ENCODE peak calls at places on chromosomes 7 and 10, in five cellular contexts. One of them, this sample, is unnamed. For H3K4me1, the result is how much of the 10 kb centered on the place peaks cover.

GRCh38 chr10:18830277-18830676 is 171.0 kb downstream of the ARL5B start:
- DNase-seq in lower lobe of right lung: no peak
- DNase-seq in tibial artery: no peak
- DNase-seq in esophagus squamous epithelium: no peak
- DNase-seq in transverse colon: no peak
- DNase-seq in this sample: no peak

GRCh38 chr7:6631605-6632004 is 5.5 kb upstream of the ZNF316 start:
- DNase-seq in esophagus squamous epithelium: no peak
- DNase-seq in lower lobe of right lung: no peak
- DNase-seq in transverse colon: no peak
- DNase-seq in tibial artery: no peak
- DNase-seq in this sample: no peak

GRCh38 chr10:89633484-89633883 is 11.6 kb downstream of the PANK1 start:
- DNase-seq in esophagus squamous epithelium: no peak
- DNase-seq in lower lobe of right lung: no peak
- DNase-seq in tibial artery: no peak
- DNase-seq in transverse colon: no peak
- DNase-seq in this sample: no peak

GRCh38 chr7:142790056-142790455 is 19.3 kb downstream of the PRSS2 start:
- DNase-seq in lower lobe of right lung: no peak
- DNase-seq in esophagus squamous epithelium: no peak
- DNase-seq in tibial artery: no peak
- DNase-seq in transverse colon: no peak
- DNase-seq in this sample: no peak

GRCh38 chr10:101837753-101838152 is 5.8 kb downstream of the KCNIP2 start:
- DNase-seq in lower lobe of right lung: no peak
- DNase-seq in tibial artery: no peak
- DNase-seq in esophagus squamous epithelium: no peak
- DNase-seq in transverse colon: no peak
- DNase-seq in this sample: no peak

GRCh38 chr10:131728829-131729228 is 172.0 kb upstream of the PPP2R2D start:
- DNase-seq in esophagus squamous epithelium: no peak
- DNase-seq in tibial artery: no peak
- DNase-seq in transverse colon: no peak
- DNase-seq in lower lobe of right lung: no peak
- DNase-seq in this sample: no peak

GRCh38 chr10:126065751-126066150 is 169.4 kb downstream of the FANK1 start:
- DNase-seq in tibial artery: no peak
- DNase-seq in transverse colon: no peak
- DNase-seq in lower lobe of right lung: no peak
- DNase-seq in esophagus squamous epithelium: no peak
- DNase-seq in this sample: no peak

GRCh38 chr10:103888113-103888841 is 29.7 kb downstream of the STN1 start:
- DNase-seq in lower lobe of right lung: no peak
- DNase-seq in transverse colon: peak
- DNase-seq in esophagus squamous epithelium: no peak
- DNase-seq in tibial artery: peak
- DNase-seq in this sample: peak

GRCh38 chr7:27142562-27143021 is 889 bp downstream of the HOXA5 start:
- DNase-seq in transverse colon: no peak
- DNase-seq in lower lobe of right lung: no peak
- DNase-seq in tibial artery: peak
- DNase-seq in esophagus squamous epithelium: no peak
- DNase-seq in this sample: no peak

GRCh38 chr7:99027841-99028240 is 116.1 kb downstream of the SMURF1 start:
- DNase-seq in lower lobe of right lung: no peak
- DNase-seq in tibial artery: peak
- DNase-seq in transverse colon: no peak
- DNase-seq in esophagus squamous epithelium: no peak
- DNase-seq in this sample: no peak

GRCh38 chr7:99030145-99030856 is 113.6 kb downstream of the SMURF1 start:
- DNase-seq in lower lobe of right lung: no peak
- DNase-seq in tibial artery: peak
- DNase-seq in transverse colon: no peak
- DNase-seq in esophagus squamous epithelium: no peak
- DNase-seq in this sample: no peak

GRCh38 chr7:99029481-99030144 is 114.3 kb downstream of the SMURF1 start:
- DNase-seq in esophagus squamous epithelium: no peak
- DNase-seq in tibial artery: peak
- DNase-seq in transverse colon: no peak
- DNase-seq in lower lobe of right lung: no peak
- DNase-seq in this sample: no peak

GRCh38 chr7:99028261-99028971 is 115.5 kb downstream of the SMURF1 start:
- DNase-seq in lower lobe of right lung: no peak
- DNase-seq in transverse colon: no peak
- DNase-seq in esophagus squamous epithelium: no peak
- DNase-seq in tibial artery: no peak
- DNase-seq in this sample: no peak

DNA sequence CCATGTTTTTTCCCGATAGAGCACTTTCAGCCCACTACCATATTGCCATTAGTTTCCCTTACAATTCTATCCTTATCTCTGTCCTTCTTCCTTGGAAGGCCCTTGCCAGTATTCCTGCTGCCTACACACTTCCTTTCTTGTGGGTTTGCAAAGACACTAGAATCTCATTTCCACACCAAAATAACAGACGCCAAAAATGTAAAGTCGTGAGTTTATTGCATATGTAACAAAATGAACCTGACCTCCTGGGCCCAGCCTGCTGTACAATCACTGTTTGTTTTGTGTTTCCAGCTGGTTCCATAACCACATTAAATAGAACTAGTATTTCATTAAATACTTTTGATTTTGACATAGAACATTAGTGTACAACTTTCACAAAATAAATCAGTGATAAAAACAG is 116.7 kb downstream of the SMURF1 start:
- DNase-seq in transverse colon: no peak
- DNase-seq in lower lobe of right lung: no peak
- DNase-seq in tibial artery: no peak
- DNase-seq in esophagus squamous epithelium: no peak
- DNase-seq in this sample: no peak
- TF ChIP-seq CTCF in transverse colon: no peak
- TF ChIP-seq CTCF in lower lobe of right lung: no peak
- TF ChIP-seq CTCF in tibial artery: no peak
- TF ChIP-seq CTCF in esophagus squamous epithelium: no peak
- TF ChIP-seq CTCF in this sample: no peak

DNA sequence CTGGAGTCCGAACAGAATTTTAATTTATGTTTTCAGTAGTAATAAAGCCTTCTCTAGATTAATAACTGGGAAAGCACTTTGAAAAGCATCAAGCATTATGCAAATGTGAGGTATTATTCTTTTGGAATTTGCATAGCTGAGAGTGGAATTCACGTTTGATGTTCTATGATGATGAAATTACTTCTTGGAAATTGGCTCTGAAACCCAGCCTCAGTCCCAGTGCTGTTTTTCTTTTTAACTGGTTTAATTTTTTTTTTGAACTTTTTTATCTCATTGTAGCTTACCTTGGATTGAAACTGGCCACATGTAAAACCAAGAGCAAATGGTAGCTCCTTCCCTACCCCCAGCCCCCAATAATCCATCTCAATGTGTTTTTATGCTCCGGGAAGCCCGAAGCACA is 1.2 kb downstream of the TBXAS1 start:
- DNase-seq in tibial artery: no peak
- DNase-seq in transverse colon: no peak
- DNase-seq in esophagus squamous epithelium: no peak
- DNase-seq in lower lobe of right lung: no peak
- DNase-seq in this sample: no peak
- H3K4me3 ChIP-seq in tibial artery: peak
- H3K4me3 ChIP-seq in transverse colon: peak
- H3K4me3 ChIP-seq in esophagus squamous epithelium: peak
- H3K4me3 ChIP-seq in lower lobe of right lung: peak
- H3K4me3 ChIP-seq in this sample: no peak

DNA sequence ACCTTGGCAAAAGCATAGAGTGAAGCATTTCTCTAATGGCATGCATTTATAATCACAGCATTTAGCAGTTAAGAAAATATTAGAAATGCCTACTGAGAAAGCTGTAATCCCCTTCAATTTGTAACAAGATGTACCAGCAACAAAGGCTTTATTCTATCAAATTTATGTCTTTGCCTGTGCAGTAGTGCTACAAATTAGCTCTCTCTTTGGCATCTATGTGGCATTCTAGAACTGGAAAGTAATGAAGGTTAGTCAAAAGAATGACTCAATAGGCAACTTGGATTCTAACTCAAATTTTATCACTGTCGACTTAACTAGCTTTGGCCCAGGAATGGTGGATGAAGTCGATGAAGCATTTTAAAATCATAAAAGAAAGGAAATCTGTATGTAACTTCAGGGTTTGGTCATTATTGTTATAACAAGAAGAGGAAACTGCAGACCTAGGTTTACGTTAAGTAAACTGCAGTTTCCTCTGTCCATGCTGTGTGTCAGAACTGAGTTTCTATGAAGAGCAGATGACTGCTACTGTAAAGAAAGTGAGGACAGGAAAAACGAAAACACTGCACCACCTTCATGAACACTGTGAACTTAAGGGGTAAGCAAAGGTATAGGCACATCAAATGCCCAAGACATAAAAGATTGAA is 140.0 kb downstream of the RAPGEF5 start:
- DNase-seq in lower lobe of right lung: no peak
- DNase-seq in tibial artery: no peak
- DNase-seq in transverse colon: no peak
- DNase-seq in esophagus squamous epithelium: no peak
- DNase-seq in this sample: no peak
- H3K4me1 ChIP-seq in lower lobe of right lung: under half
- H3K4me1 ChIP-seq in tibial artery: half or more
- H3K4me1 ChIP-seq in transverse colon: under half
- H3K4me1 ChIP-seq in esophagus squamous epithelium: half or more
- H3K4me1 ChIP-seq in this sample: under half

DNA sequence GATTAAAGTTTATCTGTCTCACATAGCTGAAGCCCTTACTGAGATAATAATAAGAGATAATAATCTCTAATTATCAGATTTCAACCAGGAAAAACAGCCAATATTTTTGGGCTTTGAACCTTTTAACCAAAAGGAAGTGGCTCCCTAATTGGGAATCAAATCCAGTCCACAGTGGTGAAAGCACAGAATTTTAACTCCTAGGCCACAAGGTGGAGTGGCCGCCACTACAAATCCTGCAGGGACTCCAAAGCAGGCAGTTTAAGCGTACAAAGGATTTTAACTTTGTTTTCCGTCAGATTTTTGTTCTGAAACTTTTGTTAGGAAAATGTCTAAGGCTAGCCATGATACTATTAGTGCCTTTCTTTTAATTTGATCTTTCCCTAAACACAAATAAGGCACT is 99.6 kb upstream of the CCNY start:
- DNase-seq in lower lobe of right lung: no peak
- DNase-seq in tibial artery: no peak
- DNase-seq in esophagus squamous epithelium: no peak
- DNase-seq in transverse colon: no peak
- DNase-seq in this sample: peak
- TF ChIP-seq CTCF in lower lobe of right lung: no peak
- TF ChIP-seq CTCF in tibial artery: no peak
- TF ChIP-seq CTCF in esophagus squamous epithelium: peak
- TF ChIP-seq CTCF in transverse colon: no peak
- TF ChIP-seq CTCF in this sample: peak

DNA sequence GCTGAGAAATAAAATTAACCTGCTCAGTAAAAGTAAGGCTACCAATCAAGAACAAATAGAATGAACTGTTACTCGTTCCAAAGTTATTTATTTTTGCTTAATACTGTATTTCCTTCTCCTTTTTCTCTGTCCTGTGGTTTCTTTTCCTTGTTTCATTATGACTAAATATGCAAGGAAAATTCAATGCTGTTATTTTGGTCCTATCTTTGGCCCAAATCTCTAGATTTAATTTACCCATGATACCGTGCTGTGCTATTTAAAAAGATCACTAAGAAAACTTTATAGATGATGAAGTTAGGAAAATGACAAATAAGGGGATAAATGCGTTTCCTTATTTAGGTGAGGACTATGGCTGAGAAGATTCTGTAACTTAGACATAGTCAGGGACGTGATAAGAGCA is 45.3 kb upstream of the FAM133B start:
- DNase-seq in lower lobe of right lung: no peak
- DNase-seq in esophagus squamous epithelium: no peak
- DNase-seq in tibial artery: no peak
- DNase-seq in transverse colon: no peak
- DNase-seq in this sample: no peak
- H3K4me3 ChIP-seq in lower lobe of right lung: no peak
- H3K4me3 ChIP-seq in esophagus squamous epithelium: no peak
- H3K4me3 ChIP-seq in tibial artery: no peak
- H3K4me3 ChIP-seq in transverse colon: no peak
- H3K4me3 ChIP-seq in this sample: no peak